ENCODE peak calls at places on chromosomes 1 and 21, in five cellular contexts. T, X, R, M and Y are unnamed samples.
A peak's percentile ranks its signal among the peaks of the same experiment; 100 is the strongest.

GRCh38 chr1:25243907-25244306 is 3.3 kb downstream of the RSRP1 start:
- DNase-seq in T (no peak), X (no peak), R (no peak), M (no peak), Y (no peak)

GRCh38 chr1:43351421-43352350 is 7.1 kb upstream of the CDC20 start:
- DNase-seq in T (no peak), X (no peak), R (no peak), M (no peak), Y (no peak)

GRCh38 chr1:160291248-160292220 is 6.6 kb upstream of the PEX19 start:
- DNase-seq in T (peak; percentile 66), X (peak; percentile 80), R (peak; percentile 70), M (peak; percentile 62), Y (peak; percentile 79)

GRCh38 chr21:41774467-41775151 is 7.8 kb upstream of the RIPK4 start:
- DNase-seq in T (no peak), X (no peak), R (no peak), M (no peak), Y (no peak)

GRCh38 chr1:230127105-230128054 is 60.3 kb downstream of the GALNT2 start:
- DNase-seq in T (no peak), X (no peak), R (no peak), M (no peak), Y (no peak)

GRCh38 chr1:98323396-98323795 is 338.1 kb upstream of the SNX7 start:
- DNase-seq in T (no peak), X (peak; percentile 96), R (peak; percentile 97), M (peak; percentile 20), Y (peak; percentile 95)

GRCh38 chr1:75275107-75275506 is 140.9 kb downstream of the LHX8 start:
- DNase-seq in T (no peak), X (no peak), R (no peak), M (no peak), Y (no peak)

GRCh38 chr1:174682419-174683008 is 234.8 kb downstream of the GPR52 start:
- DNase-seq in T (no peak), X (no peak), R (no peak), M (no peak), Y (no peak)

GRCh38 chr1:31760901-31761470 is 3.2 kb downstream of the ADGRB2 start:
- DNase-seq in T (peak; percentile 50), X (peak; percentile 53), R (peak; percentile 39), M (peak; percentile 65), Y (peak; percentile 34)

GRCh38 chr1:11384170-11384554 is 94.8 kb upstream of the DISP3 start:
- DNase-seq in T (no peak), X (peak; percentile 56), R (peak; percentile 40), M (no peak), Y (peak; percentile 66)

GRCh38 chr1:16111771-16112557 is 38.5 kb upstream of the FAM131C start:
- DNase-seq in T (no peak), X (no peak), R (no peak), M (no peak), Y (no peak)

GRCh38 chr1:22281521-22282241 is 138.8 kb upstream of the WNT4 start:
- DNase-seq in T (no peak), X (no peak), R (no peak), M (no peak), Y (no peak)

GRCh38 chr1:63116016-63116415 is 206.4 kb upstream of the FOXD3 start:
- DNase-seq in T (no peak), X (peak; percentile 27), R (peak; percentile 29), M (no peak), Y (peak; percentile 49)

GRCh38 chr1:155134858-155135415 is 715 bp upstream of the SLC50A1 start:
- DNase-seq in T (peak; percentile 93), X (peak; percentile 100), R (peak; percentile 98), M (peak; percentile 94), Y (peak; percentile 100)

GRCh38 chr1:165632152-165632469 is 1.1 kb downstream of the MGST3 start:
- DNase-seq in T (peak; percentile 72), X (no peak), R (no peak), M (no peak), Y (no peak)

GRCh38 chr1:46647611-46648010 is 20.6 kb downstream of the ATPAF1 start:
- DNase-seq in T (no peak), X (no peak), R (no peak), M (no peak), Y (no peak)

GRCh38 chr1:63640633-63641567 is 47.7 kb downstream of the PGM1 start:
- DNase-seq in T (peak; percentile 46), X (no peak), R (no peak), M (no peak), Y (no peak)

GRCh38 chr1:221284028-221284427 is 404.8 kb downstream of the HLX start:
- DNase-seq in T (no peak), X (peak; percentile 91), R (peak; percentile 59), M (no peak), Y (peak; percentile 65)

GRCh38 chr1:230139741-230140140 is 72.7 kb downstream of the GALNT2 start:
- DNase-seq in T (peak; percentile 45), X (peak; percentile 39), R (no peak), M (no peak), Y (no peak)

GRCh38 chr1:26790551-26790953 is 2.8 kb downstream of the PIGV start:
- DNase-seq in T (no peak), X (no peak), R (no peak), M (no peak), Y (no peak)

GRCh38 chr1:169472759-169473158 is 13.0 kb downstream of the SLC19A2 start:
- DNase-seq in T (no peak), X (no peak), R (no peak), M (no peak), Y (no peak)

GRCh38 chr1:112700290-112701226 is 6.4 kb downstream of the RHOC start:
- DNase-seq in T (peak; percentile 98), X (peak; percentile 90), R (peak; percentile 86), M (peak; percentile 57), Y (peak; percentile 92)

GRCh38 chr1:79472067-79472656 is 465.6 kb upstream of the ADGRL4 start:
- DNase-seq in T (no peak), X (no peak), R (no peak), M (no peak), Y (no peak)

GRCh38 chr1:183685112-183685713 is 32.1 kb upstream of the APOBEC4 start:
- DNase-seq in T (no peak), X (peak; percentile 62), R (peak; percentile 55), M (peak; percentile 64), Y (peak; percentile 71)

GRCh38 chr1:204711103-204711946 is 25.8 kb upstream of the LRRN2 start:
- DNase-seq in T (no peak), X (no peak), R (no peak), M (no peak), Y (no peak)

GRCh38 chr1:115495603-115496002 is 146.2 kb upstream of the VANGL1 start:
- DNase-seq in T (no peak), X (peak; percentile 91), R (peak; percentile 50), M (no peak), Y (peak; percentile 41)

GRCh38 chr21:36681117-36681631 is 17.7 kb upstream of the SIM2 start:
- DNase-seq in T (no peak), X (no peak), R (no peak), M (no peak), Y (no peak)

GRCh38 chr1:25989440-25989839 is 8.4 kb downstream of the PAFAH2 start:
- DNase-seq in T (no peak), X (no peak), R (no peak), M (no peak), Y (no peak)

GRCh38 chr1:62682531-62682930 is 5.7 kb downstream of the DOCK7 start:
- DNase-seq in T (no peak), X (peak; percentile 25), R (peak; percentile 33), M (no peak), Y (no peak)

GRCh38 chr1:65881070-65881594 is 88.4 kb downstream of the PDE4B start:
- DNase-seq in T (no peak), X (no peak), R (no peak), M (no peak), Y (no peak)

GRCh38 chr1:40861227-40862003 is 748 bp downstream of the CITED4 start:
- DNase-seq in T (peak; percentile 38), X (peak; percentile 68), R (no peak), M (no peak), Y (no peak)

GRCh38 chr1:53286950-53287349 is 40.9 kb downstream of the LRP8 start:
- DNase-seq in T (no peak), X (no peak), R (no peak), M (no peak), Y (no peak)

GRCh38 chr1:224872832-224873644 is 56.4 kb upstream of the DNAH14 start:
- DNase-seq in T (no peak), X (no peak), R (no peak), M (no peak), Y (no peak)

GRCh38 chr1:219422811-219423598 is 189.9 kb downstream of the ZC3H11B start:
- DNase-seq in T (no peak), X (peak; percentile 62), R (peak; percentile 92), M (no peak), Y (peak; percentile 22)

GRCh38 chr1:236576004-236576403 is 28.3 kb downstream of the HEATR1 start:
- DNase-seq in T (no peak), X (no peak), R (peak; percentile 9), M (no peak), Y (no peak)

GRCh38 chr1:28451011-28451410 is 54.8 kb upstream of the RCC1 start:
- DNase-seq in T (no peak), X (no peak), R (no peak), M (no peak), Y (no peak)

GRCh38 chr1:160961419-160961818 is 6.8 kb upstream of the ITLN2 start:
- DNase-seq in T (no peak), X (no peak), R (no peak), M (no peak), Y (no peak)

GRCh38 chr1:94095112-94095637 is 25.8 kb downstream of the ABCA4 start:
- DNase-seq in T (peak; percentile 44), X (no peak), R (no peak), M (no peak), Y (no peak)

GRCh38 chr1:200252526-200252925 is 157.3 kb downstream of the ZNF281 start:
- DNase-seq in T (no peak), X (no peak), R (no peak), M (no peak), Y (no peak)
- TF ChIP-seq CTCF in T (no peak), X (no peak), R (no peak), M (no peak), Y (no peak)

DNA sequence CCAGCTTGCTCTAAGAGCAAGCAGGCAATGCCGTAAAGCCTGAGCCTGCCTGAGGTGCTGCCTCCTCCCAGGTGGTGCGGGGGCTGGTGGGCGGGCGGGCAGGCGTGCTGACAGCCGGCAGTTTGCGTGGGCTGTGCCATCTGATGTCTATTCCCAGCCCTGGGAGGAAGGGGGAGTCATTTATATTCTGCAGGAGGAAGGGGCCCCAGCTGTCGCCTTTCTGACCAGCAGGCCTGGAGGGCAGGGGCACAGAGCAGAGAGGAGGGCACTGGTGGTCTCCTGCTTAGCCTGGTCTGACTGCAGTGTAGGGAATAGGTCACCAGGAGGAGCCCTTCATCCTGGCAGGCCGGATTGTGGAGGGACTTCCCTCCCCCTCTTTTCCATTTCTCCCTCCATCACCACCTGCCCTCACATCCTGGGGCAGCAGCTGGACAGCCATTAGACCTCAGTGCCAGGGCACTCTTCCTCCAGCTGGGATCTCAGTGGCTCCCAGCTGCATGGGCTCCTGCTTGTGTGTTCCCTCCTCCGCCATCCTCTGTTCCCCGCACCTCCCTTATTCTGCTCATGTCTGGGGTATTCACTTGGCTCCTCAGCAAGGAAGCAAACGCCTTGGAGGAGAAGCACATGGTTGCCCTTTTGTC is 4.4 kb downstream of the CYB561D1 start:
- DNase-seq in T (no peak), X (peak; percentile 33), R (no peak), M (peak; percentile 31), Y (no peak)
- TF ChIP-seq CTCF in T (peak; percentile 19), X (peak; percentile 66), R (peak; percentile 72), M (peak; percentile 37), Y (peak; percentile 35)

GRCh38 chr21:44365251-44365966 is 12.0 kb downstream of the TRPM2 start:
- DNase-seq in T (no peak), X (no peak), R (no peak), M (no peak), Y (no peak)
- TF ChIP-seq CTCF in T (no peak), X (no peak), R (no peak), M (no peak), Y (no peak)

GRCh38 chr21:25561668-25562641 is 45.3 kb downstream of the MRPL39 start:
- DNase-seq in T (peak; percentile 55), X (peak; percentile 59), R (peak; percentile 29), M (no peak), Y (no peak)
- TF ChIP-seq CTCF in T (no peak), X (peak; percentile 13), R (peak; percentile 35), M (no peak), Y (no peak)